ENCODE peak calls at places on chromosomes 5 and 9, in four cellular contexts. O is iPS DF 19.7, E is fibroblast of the conjunctiva, B is heart left ventricle. Y is an unnamed sample.

GRCh38 chr5:24067208-24067607 is 559.8 kb downstream of the PRDM9 start:
- DNase-seq in O (no peak), E (no peak), B (no peak), Y (no peak)

GRCh38 chr9:81312346-81312745 is 377.0 kb downstream of the TLE1 start:
- DNase-seq in E (no peak), B (no peak), O (no peak), Y (no peak)

GRCh38 chr5:43037929-43038510 is 2.1 kb downstream of the ANXA2R start:
- DNase-seq in E (peak), B (no peak), O (no peak), Y (no peak)

GRCh38 chr5:136159457-136159856 is 26.8 kb downstream of the SMAD5 start:
- DNase-seq in O (no peak), B (no peak), E (no peak), Y (no peak)

GRCh38 chr9:113988385-113988784 is 89.7 kb downstream of the AMBP start:
- DNase-seq in O (no peak), E (no peak), B (no peak), Y (no peak)

GRCh38 chr9:18393340-18394130 is 80.4 kb upstream of the ADAMTSL1 start:
- DNase-seq in O (no peak), B (peak), E (peak), Y (no peak)

GRCh38 chr9:100595391-100596199 is 17.7 kb downstream of the CAVIN4 start:
- DNase-seq in O (no peak), E (peak), B (no peak), Y (no peak)

GRCh38 chr9:37511006-37511714 is 25.4 kb downstream of the POLR1E start:
- DNase-seq in E (no peak), B (no peak), O (peak), Y (no peak)

GRCh38 chr5:76007904-76008303 is 75.3 kb upstream of the SV2C start:
- DNase-seq in O (no peak), E (no peak), B (no peak), Y (no peak)

GRCh38 chr5:62742214-62742613 is 163.6 kb downstream of the LRRC70 start:
- DNase-seq in O (no peak), E (no peak), B (no peak), Y (no peak)

GRCh38 chr5:134519989-134520388 is 5.5 kb upstream of the JADE2 start:
- DNase-seq in O (no peak), B (no peak), E (no peak), Y (no peak)

GRCh38 chr5:33743089-33743488 is 148.7 kb downstream of the ADAMTS12 start:
- DNase-seq in E (no peak), O (no peak), B (no peak), Y (no peak)

GRCh38 chr5:143889986-143890385 is 78.0 kb downstream of the HMHB1 start:
- DNase-seq in B (no peak), O (no peak), E (peak), Y (no peak)